ENCODE peak calls at places on chromosome 12, in eight cellular contexts. W is cardiac fibroblast, Q is AG10803, A is left ventricle myocardium inferior, I is brain microvascular endothelial cell, M is body of pancreas, O is fibroblast of lung, F is WTC11. Y is an unnamed sample.

GRCh38 chr12:123267991-123268843 is 3.4 kb downstream of the CDK2AP1 start:
- DNase-seq in W (no peak), Q (peak; percentile 13), A (peak; percentile 34), I (no peak), M (peak; percentile 44), O (no peak), F (no peak), Y (no peak)

GRCh38 chr12:47547077-47547476 is 158.8 kb downstream of the RPAP3 start:
- DNase-seq in W (peak; percentile 71), Q (peak; percentile 51), A (no peak), I (peak; percentile 56), M (no peak), O (peak; percentile 49), F (no peak), Y (no peak)

GRCh38 chr12:7241404-7242005 is 52.0 kb downstream of the PEX5 start:
- DNase-seq in W (peak; percentile 58), Q (peak; percentile 78), A (no peak), I (peak; percentile 44), M (no peak), O (no peak), F (no peak), Y (no peak)

GRCh38 chr12:4027412-4027811 is 154.2 kb upstream of the PARP11 start:
- DNase-seq in W (no peak), Q (no peak), A (no peak), I (no peak), M (no peak), O (no peak), F (no peak), Y (no peak)

GRCh38 chr12:130994821-130995375 is 41.2 kb downstream of the ADGRD1 start:
- DNase-seq in W (no peak), Q (no peak), A (peak; percentile 7), I (no peak), M (no peak), O (no peak), F (no peak), Y (no peak)

GRCh38 chr12:95006206-95006605 is 2.7 kb upstream of the NDUFA12 start:
- DNase-seq in W (no peak), Q (no peak), A (no peak), I (no peak), M (no peak), O (no peak), F (no peak), Y (no peak)

GRCh38 chr12:112577473-112578334 is 159.0 kb downstream of the PTPN11 start:
- DNase-seq in W (no peak), Q (no peak), A (no peak), I (no peak), M (no peak), O (no peak), F (peak; percentile 38), Y (no peak)

GRCh38 chr12:23055004-23055403 is 430.0 kb downstream of the ETNK1 start:
- DNase-seq in W (peak; percentile 55), Q (peak; percentile 5), A (no peak), I (no peak), M (peak; percentile 7), O (peak; percentile 22), F (peak; percentile 67), Y (peak; percentile 76)

GRCh38 chr12:32804301-32804700 is 48.6 kb upstream of the YARS2 start:
- DNase-seq in W (no peak), Q (no peak), A (no peak), I (no peak), M (no peak), O (no peak), F (no peak), Y (no peak)

GRCh38 chr12:123571343-123571813 is 13.0 kb upstream of the TMED2 start:
- DNase-seq in W (peak; percentile 98), Q (peak; percentile 91), A (peak; percentile 40), I (peak; percentile 81), M (peak; percentile 58), O (peak; percentile 81), F (peak; percentile 32), Y (peak; percentile 35)

GRCh38 chr12:122080149-122081107 is 1.9 kb downstream of the MLXIP start:
- DNase-seq in W (peak; percentile 93), Q (peak; percentile 84), A (peak; percentile 53), I (peak; percentile 77), M (peak; percentile 89), O (peak; percentile 87), F (no peak), Y (peak; percentile 71)

GRCh38 chr12:49942921-49943662 is 7.4 kb upstream of the AQP2 start:
- DNase-seq in W (no peak), Q (no peak), A (no peak), I (no peak), M (no peak), O (no peak), F (no peak), Y (peak; percentile 50)

GRCh38 chr12:98022961-98023360 is 492.4 kb upstream of the TMPO start:
- DNase-seq in W (no peak), Q (no peak), A (no peak), I (no peak), M (no peak), O (no peak), F (no peak), Y (no peak)

GRCh38 chr12:55057466-55057865 is 37.7 kb downstream of the NEUROD4 start:
- DNase-seq in W (no peak), Q (no peak), A (no peak), I (no peak), M (no peak), O (no peak), F (no peak), Y (no peak)

GRCh38 chr12:29547151-29547561 is 49.7 kb upstream of the OVCH1 start:
- DNase-seq in W (peak; percentile 55), Q (peak; percentile 60), A (no peak), I (no peak), M (no peak), O (peak; percentile 83), F (no peak), Y (no peak)

GRCh38 chr12:31868980-31869379 is 90.2 kb upstream of the RESF1 start:
- DNase-seq in W (peak; percentile 74), Q (peak; percentile 55), A (peak; percentile 39), I (no peak), M (peak; percentile 88), O (peak; percentile 45), F (no peak), Y (peak; percentile 30)

GRCh38 chr12:132638541-132639408 is 20.2 kb downstream of the P2RX2 start:
- DNase-seq in W (peak; percentile 67), Q (peak; percentile 80), A (no peak), I (peak; percentile 53), M (peak; percentile 31), O (peak; percentile 82), F (peak; percentile 46), Y (peak; percentile 54)

GRCh38 chr12:52580496-52580895 is 6.9 kb upstream of the KRT74 start:
- DNase-seq in W (no peak), Q (no peak), A (no peak), I (no peak), M (no peak), O (no peak), F (no peak), Y (no peak)

GRCh38 chr12:124659003-124659402 is 91.6 kb upstream of the NCOR2 start:
- DNase-seq in W (no peak), Q (no peak), A (no peak), I (no peak), M (no peak), O (no peak), F (no peak), Y (no peak)

GRCh38 chr12:124663206-124663605 is 95.8 kb upstream of the NCOR2 start:
- DNase-seq in W (no peak), Q (peak; percentile 97), A (no peak), I (no peak), M (no peak), O (no peak), F (no peak), Y (no peak)

GRCh38 chr12:124660846-124661245 is 93.4 kb upstream of the NCOR2 start:
- DNase-seq in W (no peak), Q (no peak), A (no peak), I (no peak), M (no peak), O (no peak), F (no peak), Y (no peak)

GRCh38 chr12:124663771-124664366 is 96.5 kb upstream of the NCOR2 start:
- DNase-seq in W (no peak), Q (no peak), A (no peak), I (no peak), M (no peak), O (no peak), F (no peak), Y (no peak)

GRCh38 chr12:124661382-124661781 is 94.0 kb upstream of the NCOR2 start:
- DNase-seq in W (no peak), Q (no peak), A (no peak), I (no peak), M (no peak), O (no peak), F (no peak), Y (no peak)
- TF ChIP-seq CTCF in W (no peak), Q (no peak), A (no peak), I (peak; percentile 53), M (no peak), O (no peak), F (no peak), Y (no peak)

GRCh38 chr12:77204055-77204454 is 138.7 kb upstream of the E2F7 start:
- DNase-seq in W (peak; percentile 12), Q (no peak), A (no peak), I (peak; percentile 18), M (no peak), O (peak; percentile 10), F (peak; percentile 25), Y (peak; percentile 14)
- TF ChIP-seq CTCF in W (peak; percentile 11), Q (no peak), A (peak; percentile 26), I (peak; percentile 47), M (no peak), O (no peak), F (no peak), Y (no peak)

GRCh38 chr12:125738211-125738610 is 673.0 kb downstream of the AACS start:
- DNase-seq in W (no peak), Q (no peak), A (no peak), I (no peak), M (no peak), O (no peak), F (no peak), Y (no peak)

GRCh38 chr12:125734137-125734536 is 668.9 kb downstream of the AACS start:
- DNase-seq in W (peak; percentile 3), Q (no peak), A (no peak), I (no peak), M (no peak), O (no peak), F (no peak), Y (no peak)
- TF ChIP-seq CTCF in W (no peak), Q (no peak), A (no peak), I (no peak), M (no peak), O (no peak), F (no peak), Y (no peak)

DNA sequence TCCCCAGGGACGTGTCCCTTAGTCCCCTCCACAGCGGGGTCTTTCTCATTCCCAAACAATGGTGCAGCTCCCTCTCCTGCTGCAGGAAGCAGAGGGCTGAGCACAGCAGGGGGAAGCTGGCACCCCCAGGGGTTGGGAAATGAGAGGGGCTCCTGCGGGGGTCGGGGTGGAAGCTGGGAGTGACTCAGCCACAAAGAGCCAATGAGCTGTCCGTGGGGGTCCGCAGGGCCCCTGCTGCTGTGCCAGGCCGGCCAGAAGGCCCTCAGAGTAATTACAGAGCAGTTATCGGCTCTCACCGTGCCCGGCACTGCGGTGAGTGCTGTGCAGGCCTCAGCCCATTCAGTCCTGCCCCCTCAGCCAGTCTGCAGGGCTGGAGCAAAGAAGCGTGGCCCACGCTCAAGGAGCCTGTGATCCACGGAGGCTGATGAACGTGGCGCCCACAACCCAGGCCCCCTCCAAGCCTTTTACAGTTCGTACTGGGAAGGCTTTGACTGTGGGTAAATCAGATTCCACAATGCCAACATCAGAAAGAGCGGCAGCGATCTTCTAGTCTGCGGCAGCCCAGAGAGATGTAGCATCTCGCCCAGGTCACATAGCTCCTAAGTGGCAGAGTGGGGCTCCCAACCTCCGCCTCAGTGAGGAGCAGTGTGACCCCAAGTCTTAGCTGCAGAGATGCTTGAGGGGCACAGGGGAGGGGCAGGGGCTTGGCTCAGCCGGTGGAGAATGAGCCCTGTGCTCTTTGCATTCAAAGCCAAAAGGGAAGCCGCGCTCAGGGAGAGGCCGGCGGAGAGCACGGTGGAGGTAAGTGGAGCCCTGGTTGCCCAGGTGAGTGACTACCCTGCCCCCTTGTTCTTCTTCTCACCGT is 43.4 kb downstream of the SLC6A12 start:
- DNase-seq in W (no peak), Q (no peak), A (no peak), I (no peak), M (no peak), O (no peak), F (no peak), Y (no peak)
- TF ChIP-seq CTCF in W (no peak), Q (no peak), A (no peak), I (no peak), M (no peak), O (no peak), F (no peak), Y (no peak)